ENCODE peak calls at places on chromosomes 16 and 17, in nine cellular contexts. M is neural progenitor cell; N is stimulated activated CD4-positive, alpha-beta T cell treated with anti-CD3 and anti-CD28 coated beads, TNF-alpha, amount 100 ng/mL, for 48 hours; G is T-cell; B is tibial nerve; K is activated CD4-positive, alpha-beta T cell treated with anti-CD3 and anti-CD28 coated beads, Interleukin-2, amount 10 ng/mL, durations not matched to agents 24 days and 14 days; T is left kidney; O is CD4-positive, CD25-positive, alpha-beta regulatory T cell; L is uterus. Z is an unnamed sample.

GRCh38 chr16:1199342-1200013 is 25.6 kb downstream of the TPSG1 start:
- DNase-seq in B (no peak), M (no peak), N (no peak), L (no peak), O (no peak), G (no peak), T (no peak), K (no peak), Z (no peak)

GRCh38 chr17:39834017-39834416 is 30.1 kb downstream of the IKZF3 start:
- DNase-seq in O (no peak), L (no peak), N (no peak), K (peak; percentile 33), G (no peak), B (no peak), M (no peak), T (no peak), Z (no peak)

GRCh38 chr16:49884033-49884707 is 28.3 kb upstream of the ZNF423 start:
- DNase-seq in B (no peak), G (no peak), T (no peak), M (no peak), N (no peak), O (no peak), K (no peak), L (no peak), Z (no peak)

GRCh38 chr16:3456374-3456773 is 12.9 kb downstream of the NAA60 start:
- DNase-seq in B (peak; percentile 40), M (no peak), O (no peak), T (no peak), G (no peak), L (no peak), N (no peak), K (no peak), Z (no peak)

GRCh38 chr17:70040336-70040735 is 34.7 kb upstream of the KCNJ16 start:
- DNase-seq in G (no peak), T (no peak), L (no peak), O (no peak), N (no peak), B (no peak), K (no peak), M (no peak), Z (no peak)

GRCh38 chr17:31394544-31394943 is 3.1 kb downstream of the RAB11FIP4 start:
- DNase-seq in K (peak; percentile 87), T (peak; percentile 96), N (peak; percentile 16), G (no peak), L (peak; percentile 36), M (peak; percentile 90), B (peak; percentile 55), O (peak; percentile 42), Z (no peak)

GRCh38 chr16:3235856-3236669 is 1.1 kb upstream of the ZNF200 start:
- DNase-seq in T (peak; percentile 10), N (peak; percentile 16), M (peak; percentile 43), K (peak; percentile 59), O (peak; percentile 55), G (peak; percentile 36), B (no peak), L (peak; percentile 35), Z (peak; percentile 84)

GRCh38 chr16:86546638-86547013 is 8.4 kb downstream of the MTHFSD start:
- DNase-seq in O (no peak), G (no peak), M (no peak), N (no peak), L (no peak), T (peak; percentile 23), K (no peak), B (no peak), Z (no peak)

GRCh38 chr17:29674270-29674669 is 51.6 kb upstream of the CORO6 start:
- DNase-seq in G (no peak), O (peak; percentile 37), N (no peak), B (no peak), T (no peak), K (no peak), L (no peak), M (no peak), Z (no peak)

GRCh38 chr17:1995321-1996242 is 29.6 kb downstream of the RTN4RL1 start:
- DNase-seq in L (no peak), N (no peak), K (no peak), B (no peak), T (no peak), O (no peak), G (no peak), M (no peak), Z (no peak)

GRCh38 chr16:81500833-81501521 is 56.4 kb downstream of the CMIP start:
- DNase-seq in T (no peak), K (no peak), N (no peak), M (no peak), O (no peak), B (no peak), L (no peak), G (no peak), Z (no peak)

GRCh38 chr17:2090210-2090641 is 35.3 kb downstream of the HIC1 start:
- DNase-seq in M (no peak), N (no peak), B (no peak), L (no peak), O (peak; percentile 26), K (no peak), T (no peak), G (no peak), Z (no peak)

GRCh38 chr16:50261707-50262235 is 4.6 kb upstream of the ADCY7 start:
- DNase-seq in G (no peak), T (no peak), B (no peak), M (no peak), O (no peak), L (no peak), N (no peak), K (no peak), Z (no peak)

GRCh38 chr17:8846768-8847211 is 20.7 kb downstream of the PIK3R6 start:
- DNase-seq in O (peak; percentile 28), M (peak; percentile 55), L (no peak), N (no peak), T (peak; percentile 72), B (no peak), G (no peak), K (no peak), Z (peak; percentile 78)

GRCh38 chr17:82051776-82052637 is at the start of the genes GPS1 and RFNG:
- DNase-seq in L (peak; percentile 73), G (peak; percentile 78), K (peak; percentile 95), O (peak; percentile 89), N (peak; percentile 58), B (peak; percentile 64), T (peak; percentile 91), M (peak; percentile 83), Z (peak; percentile 82)

GRCh38 chr16:66508261-66508913 is 41.5 kb downstream of the TK2 start:
- DNase-seq in T (peak; percentile 25), N (no peak), G (no peak), K (no peak), M (no peak), B (no peak), L (peak; percentile 1), O (no peak), Z (no peak)

GRCh38 chr17:43578699-43579569 is 32.8 kb upstream of the ETV4 start:
- DNase-seq in N (no peak), L (no peak), K (peak; percentile 82), O (peak; percentile 57), G (peak; percentile 2), T (peak; percentile 94), M (peak; percentile 51), B (no peak), Z (peak; percentile 81)

GRCh38 chr16:1981972-1982574 is 804 bp upstream of the NOXO1 start:
- DNase-seq in G (no peak), K (no peak), O (no peak), M (no peak), N (no peak), B (no peak), T (no peak), L (no peak), Z (peak; percentile 31)